ENCODE peak calls at places on chromosomes 1 and 21, in eight cellular contexts. E is OCI-LY7, I is NCI-H510A treated with DMSO at 0.1 percent for 48 hours, V is substantia nigra, M is pancreas, Y is thoracic aorta, G is GM20000, W is hypothalamus. N is an unnamed sample.

GRCh38 chr1:167460836-167461235 is 57.5 kb downstream of the CD247 start:
- DNase-seq in V (no peak), W (no peak), M (no peak), G (no peak), I (no peak), Y (no peak), E (no peak), N (no peak)

GRCh38 chr1:211800925-211801607 is 29.5 kb downstream of the LPGAT1 start:
- DNase-seq in E (no peak), G (no peak), W (no peak), I (no peak), V (no peak), M (no peak), Y (no peak), N (no peak)

GRCh38 chr1:11736746-11737639 is 1.1 kb downstream of the AGTRAP start:
- DNase-seq in M (peak), V (peak), E (peak), Y (peak), G (peak), I (peak), W (peak), N (peak)

GRCh38 chr1:199122532-199123311 is 483.9 kb downstream of the PTPRC start:
- DNase-seq in E (no peak), V (no peak), W (no peak), Y (no peak), I (no peak), G (no peak), M (no peak), N (no peak)

GRCh38 chr1:72286401-72286800 is 4.1 kb upstream of the NEGR1 start:
- DNase-seq in G (no peak), M (no peak), V (no peak), E (no peak), Y (no peak), W (no peak), I (no peak), N (no peak)

GRCh38 chr1:94011709-94012590 is 102.7 kb upstream of the GCLM start:
- DNase-seq in M (no peak), W (no peak), I (no peak), G (no peak), V (no peak), E (no peak), Y (no peak), N (no peak)

GRCh38 chr1:100353073-100353801 is 931 bp downstream of the CDC14A start:
- DNase-seq in G (peak), V (no peak), I (no peak), E (peak), W (peak), M (no peak), Y (no peak), N (peak)

GRCh38 chr1:192852001-192852400 is 43.2 kb downstream of the RGS2 start:
- DNase-seq in Y (no peak), W (no peak), I (no peak), G (no peak), V (no peak), M (no peak), E (no peak), N (no peak)

GRCh38 chr1:204104331-204105222 is 31.7 kb downstream of the SOX13 start:
- DNase-seq in M (no peak), V (no peak), W (no peak), I (no peak), G (no peak), Y (no peak), E (peak), N (no peak)

GRCh38 chr1:39637301-39637700 is 2.1 kb downstream of the HEYL start:
- DNase-seq in I (no peak), M (no peak), G (no peak), E (no peak), V (no peak), Y (no peak), W (no peak), N (no peak)

GRCh38 chr1:179107706-179108629 is 26.1 kb downstream of the TOR3A start:
- DNase-seq in Y (no peak), W (no peak), E (no peak), V (no peak), I (no peak), G (no peak), M (no peak), N (no peak)

GRCh38 chr1:12087797-12088314 is 24.8 kb downstream of the TNFRSF8 start:
- DNase-seq in I (no peak), Y (no peak), W (no peak), G (peak), M (no peak), V (no peak), E (no peak), N (peak)

GRCh38 chr1:26700711-26701110 is 4.9 kb downstream of the ARID1A start:
- DNase-seq in V (no peak), Y (no peak), I (no peak), G (no peak), M (no peak), W (no peak), E (peak), N (no peak)

GRCh38 chr1:41811978-41812852 is 106.5 kb downstream of the HIVEP3 start:
- DNase-seq in M (peak), Y (no peak), G (peak), E (peak), W (no peak), I (peak), V (no peak), N (peak)

GRCh38 chr21:21818898-21819297 is 820.7 kb downstream of the NCAM2 start:
- DNase-seq in I (no peak), W (no peak), E (no peak), M (no peak), V (no peak), G (no peak), Y (no peak), N (no peak)

GRCh38 chr1:97071163-97071562 is 349.6 kb downstream of the PTBP2 start:
- DNase-seq in I (no peak), G (no peak), M (no peak), E (no peak), Y (no peak), W (no peak), V (no peak), N (no peak)

GRCh38 chr1:37995773-37996379 is 6.1 kb upstream of the SF3A3 start:
- DNase-seq in E (no peak), Y (no peak), M (peak), G (peak), I (no peak), W (peak), V (no peak), N (no peak)

N was measured in GM13976.